ENCODE peak calls at places on chromosome 6, in six cellular contexts. N, G, E, J, C and H are unnamed samples.

GRCh38 chr6:34630040-34630439 is 66.5 kb downstream of the ILRUN start:
- DNase-seq in J (no peak), E (peak), N (peak), C (no peak), G (no peak), H (peak)

GRCh38 chr6:166527849-166528248 is 58.6 kb downstream of the RAMACL start:
- DNase-seq in C (no peak), E (no peak), N (no peak), G (no peak), J (no peak), H (no peak)

GRCh38 chr6:170260686-170261085 is 30.2 kb downstream of the DLL1 start:
- DNase-seq in E (no peak), G (no peak), J (no peak), N (no peak), C (no peak), H (peak)

GRCh38 chr6:120211955-120212792 is 862.6 kb upstream of the MAN1A1 start:
- DNase-seq in J (no peak), E (peak), C (no peak), G (no peak), N (peak), H (no peak)

GRCh38 chr6:142416179-142416578 is 114.4 kb downstream of the ADGRG6 start:
- DNase-seq in E (peak), N (peak), J (no peak), C (no peak), G (no peak), H (no peak)

GRCh38 chr6:127475135-127475822 is 16.1 kb upstream of the KIAA0408 start:
- DNase-seq in C (no peak), N (no peak), G (no peak), J (no peak), E (no peak), H (no peak)

GRCh38 chr6:136983692-136984091 is 61.1 kb downstream of the IL20RA start:
- DNase-seq in N (no peak), E (no peak), G (no peak), J (no peak), C (no peak), H (no peak)

GRCh38 chr6:138543648-138544047 is 44.4 kb upstream of the NHSL1 start:
- DNase-seq in E (no peak), C (no peak), J (no peak), G (no peak), N (no peak), H (no peak)

GRCh38 chr6:93566285-93566684 is 146.9 kb upstream of the EPHA7 start:
- DNase-seq in E (no peak), N (no peak), C (no peak), G (no peak), J (no peak), H (no peak)

GRCh38 chr6:97394160-97394748 is 111.2 kb upstream of the MMS22L start:
- DNase-seq in C (peak), N (peak), J (no peak), G (peak), E (peak), H (peak)

GRCh38 chr6:134826889-134827737 is 122.8 kb downstream of the ALDH8A1 start:
- DNase-seq in N (peak), C (no peak), E (peak), J (no peak), G (no peak), H (no peak)

GRCh38 chr6:15872252-15873103 is 209.7 kb upstream of the DTNBP1 start:
- DNase-seq in E (peak), J (no peak), C (no peak), G (no peak), N (peak), H (no peak)

GRCh38 chr6:16854986-16855385 is 93.7 kb upstream of the ATXN1 start:
- DNase-seq in C (no peak), E (no peak), G (no peak), N (no peak), J (no peak), H (no peak)

GRCh38 chr6:109506314-109506713 is 23.3 kb upstream of the ZBTB24 start:
- DNase-seq in N (no peak), J (no peak), G (no peak), C (no peak), E (no peak), H (no peak)

GRCh38 chr6:130447374-130447773 is 81.6 kb downstream of the TMEM200A start:
- DNase-seq in C (no peak), J (no peak), E (no peak), N (no peak), G (no peak), H (no peak)

GRCh38 chr6:123547216-123547978 is 89.4 kb downstream of the TRDN start:
- DNase-seq in J (no peak), E (no peak), G (no peak), N (no peak), C (no peak), H (no peak)

GRCh38 chr6:16918586-16918985 is 157.3 kb upstream of the ATXN1 start:
- DNase-seq in N (peak), G (no peak), C (no peak), J (no peak), E (no peak), H (no peak)

GRCh38 chr6:127971945-127972391 is 71.1 kb upstream of the THEMIS start:
- DNase-seq in N (peak), E (peak), J (no peak), C (no peak), G (no peak), H (no peak)

GRCh38 chr6:160992323-160993314 is 1.1 kb downstream of the MAP3K4 start:
- DNase-seq in G (peak), C (peak), N (peak), E (peak), J (no peak), H (peak)

GRCh38 chr6:168711666-168712300 is 270.8 kb downstream of the SMOC2 start:
- DNase-seq in N (no peak), E (no peak), C (no peak), J (no peak), G (no peak), H (no peak)

GRCh38 chr6:109308018-109308492 is 74.2 kb downstream of the CD164 start:
- DNase-seq in N (peak), C (no peak), G (no peak), J (no peak), E (peak), H (no peak)

GRCh38 chr6:37321101-37321500 is 32.7 kb upstream of the RNF8 start:
- DNase-seq in C (no peak), J (no peak), E (no peak), G (no peak), N (no peak), H (no peak)

GRCh38 chr6:9250852-9251251 is 815.5 kb upstream of the SLC35B3 start:
- DNase-seq in E (peak), C (peak), G (peak), J (no peak), N (peak), H (peak)

GRCh38 chr6:4727671-4728435 is 48.4 kb upstream of the CDYL start:
- DNase-seq in G (no peak), C (no peak), J (no peak), E (no peak), N (no peak), H (peak)

GRCh38 chr6:137709424-137710281 is 157.4 kb upstream of the TNFAIP3 start:
- DNase-seq in G (no peak), J (no peak), E (peak), C (no peak), N (peak), H (no peak)